ENCODE peak calls at places on chromosomes 7 and 10, in four cellular contexts. E is neuronal stem cell, B is mesenchymal stem cell, K is fibroblast of lung. C is an unnamed sample.

GRCh38 chr10:47260505-47261111 is 39.4 kb upstream of the GDF10 start:
- DNase-seq in E (no peak), B (no peak), K (no peak), C (no peak)

GRCh38 chr10:118769898-118770600 is 15.3 kb upstream of the CACUL1 start:
- DNase-seq in E (no peak), B (no peak), K (no peak), C (no peak)

GRCh38 chr10:15035385-15036301 is 8.1 kb upstream of the OLAH start:
- DNase-seq in E (no peak), B (peak; percentile 79), K (peak; percentile 88), C (peak; percentile 81)

GRCh38 chr10:96619120-96619519 is 32.3 kb upstream of the TM9SF3 start:
- DNase-seq in E (no peak), B (no peak), K (no peak), C (no peak)

GRCh38 chr10:71805776-71806705 is 32.7 kb upstream of the VSIR start:
- DNase-seq in E (peak; percentile 30), B (peak; percentile 44), K (no peak), C (no peak)

GRCh38 chr7:158705234-158705890 is 758 bp upstream of the NCAPG2 start:
- DNase-seq in E (no peak), B (peak; percentile 31), K (no peak), C (peak; percentile 20)

GRCh38 chr7:13989138-13989943 is at the start of gene ETV1:
- DNase-seq in E (peak; percentile 86), B (peak; percentile 88), K (peak; percentile 84), C (peak; percentile 81)

GRCh38 chr7:1457059-1457948 is 2.0 kb downstream of the MICALL2 start:
- DNase-seq in E (no peak), B (no peak), K (no peak), C (no peak)

GRCh38 chr7:35565927-35566326 is 129.0 kb downstream of the HERPUD2 start:
- DNase-seq in E (no peak), B (no peak), K (no peak), C (no peak)

GRCh38 chr7:25727876-25728275 is 424.1 kb upstream of the NFE2L3 start:
- DNase-seq in E (no peak), B (no peak), K (no peak), C (no peak)
- H2AFZ ChIP-seq in E (no peak overlapping the region), B (no peak overlapping the region), K (no peak overlapping the region), C (no peak overlapping the region)

GRCh38 chr7:139431459-139431858 is 52.0 kb downstream of the KLRG2 start:
- DNase-seq in E (no peak), B (no peak), K (no peak), C (no peak)
- H3K4me1 ChIP-seq in E (peaks cover 3% of the 10 kb centered on the region), B (peaks cover 6% of the 10 kb centered on the region), K (peaks cover 3% of the 10 kb centered on the region), C (no peaks in the 10 kb centered on the region)

GRCh38 chr10:87842776-87843497 is 20.4 kb downstream of the KLLN start:
- DNase-seq in E (no peak), B (peak; percentile 79), K (peak; percentile 83), C (peak; percentile 84)
- H3K27ac ChIP-seq in E (no peak overlapping the region), B (peak overlapping the region; percentile 81), K (peak overlapping the region; percentile 29), C (peak overlapping the region; percentile 34)

GRCh38 chr7:98110249-98111022 is 3.8 kb downstream of the LMTK2 start:
- DNase-seq in E (no peak), B (no peak), K (no peak), C (peak; percentile 85)

GRCh38 chr7:98106647-98107312 is at the start of gene LMTK2:
- DNase-seq in E (peak; percentile 94), B (peak; percentile 89), K (peak; percentile 88), C (peak; percentile 95)

GRCh38 chr7:98107313-98107691 is 640 bp downstream of the LMTK2 start:
- DNase-seq in E (no peak), B (no peak), K (peak; percentile 3), C (peak; percentile 39)

GRCh38 chr7:98102170-98102569 is 4.5 kb upstream of the LMTK2 start:
- DNase-seq in E (no peak), B (no peak), K (no peak), C (no peak)

GRCh38 chr7:98105942-98106544 is 619 bp upstream of the LMTK2 start:
- DNase-seq in E (no peak), B (no peak), K (no peak), C (no peak)
- H2AFZ ChIP-seq in E (peak overlapping the region; percentile 70), B (no peak overlapping the region), K (no peak overlapping the region), C (no peak overlapping the region)